ENCODE peak calls at places on chromosomes 16 and 17, in six cellular contexts. N is caudate nucleus; P is activated gamma-delta T cell treated with anti-CD3 and anti-CD28 coated beads, Interleukin-2, amount 50 U/mL, for 16 hours; B is T-cell; W is RPMI8226; E is tibial nerve. S is an unnamed sample.

GRCh38 chr17:9247401-9247938 is 226.2 kb downstream of the NTN1 start:
- DNase-seq in B (no peak), P (no peak), E (no peak), N (peak), W (no peak), S (peak)

GRCh38 chr16:49675417-49675816 is 180.5 kb downstream of the ZNF423 start:
- DNase-seq in P (no peak), N (no peak), W (no peak), B (no peak), E (no peak), S (no peak)

GRCh38 chr17:71948703-71949422 is 172.0 kb upstream of the SOX9 start:
- DNase-seq in P (no peak), N (no peak), E (no peak), B (no peak), W (no peak), S (no peak)

GRCh38 chr16:10497132-10498088 is 83.0 kb downstream of the EMP2 start:
- DNase-seq in B (no peak), P (no peak), E (no peak), N (no peak), W (no peak), S (no peak)

GRCh38 chr17:43644081-43644480 is 17.6 kb downstream of the MEOX1 start:
- DNase-seq in W (no peak), E (no peak), N (no peak), P (no peak), B (no peak), S (no peak)

GRCh38 chr17:21540502-21540901 is 151.8 kb upstream of the KCNJ18 start:
- DNase-seq in B (no peak), N (no peak), P (no peak), E (no peak), W (no peak), S (no peak)

GRCh38 chr17:9209347-9209746 is 188.0 kb downstream of the NTN1 start:
- DNase-seq in P (no peak), B (no peak), E (no peak), W (no peak), N (no peak), S (no peak)

GRCh38 chr17:7634384-7634783 is 4.4 kb downstream of the SHBG start:
- DNase-seq in P (no peak), N (peak), B (no peak), W (no peak), E (peak), S (peak)

GRCh38 chr16:11232302-11232851 is 23.6 kb downstream of the SOCS1 start:
- DNase-seq in P (no peak), W (no peak), E (no peak), B (no peak), N (no peak), S (no peak)

GRCh38 chr16:82963653-82964052 is 336.9 kb downstream of the CDH13 start:
- DNase-seq in N (no peak), W (no peak), E (no peak), P (no peak), B (no peak), S (no peak)

GRCh38 chr17:36609498-36609862 is 8.1 kb downstream of the MRM1 start:
- DNase-seq in N (no peak), E (no peak), W (no peak), B (no peak), P (no peak), S (no peak)

GRCh38 chr16:50069060-50069459 is 3.3 kb downstream of the HEATR3 start:
- DNase-seq in N (no peak), P (no peak), B (no peak), E (no peak), W (no peak), S (no peak)

GRCh38 chr17:77383613-77384608 is 243.1 kb downstream of the SEC14L1 start:
- DNase-seq in E (no peak), B (no peak), W (no peak), P (no peak), N (no peak), S (no peak)

S was measured in anterior cingulate cortex.